ENCODE peak calls at places on chromosomes 5 and 9, in four cellular contexts. One of them, this sample, is unnamed.

GRCh38 chr9:114779352-114779845 is 26.4 kb downstream of the TNFSF15 start:
- DNase-seq in K562: no peak
- DNase-seq in stimulated activated CD4-positive, alpha-beta T cell treated with anti-CD3 and anti-CD28 coated beads, Interleukin-4, amount 100 ng/mL, for 1 hour: no peak
- DNase-seq in NCI-H446 treated with DMSO at 0.1 percent for 48 hours: peak; percentile 16
- DNase-seq in this sample: peak; percentile 97

GRCh38 chr5:148956632-148957385 is 106.1 kb downstream of the SH3TC2 start:
- DNase-seq in K562: no peak
- DNase-seq in stimulated activated CD4-positive, alpha-beta T cell treated with anti-CD3 and anti-CD28 coated beads, Interleukin-4, amount 100 ng/mL, for 1 hour: no peak
- DNase-seq in NCI-H446 treated with DMSO at 0.1 percent for 48 hours: no peak
- DNase-seq in this sample: peak; percentile 57

GRCh38 chr5:135866044-135866443 is 29.6 kb downstream of the IL9 start:
- DNase-seq in stimulated activated CD4-positive, alpha-beta T cell treated with anti-CD3 and anti-CD28 coated beads, Interleukin-4, amount 100 ng/mL, for 1 hour: no peak
- DNase-seq in NCI-H446 treated with DMSO at 0.1 percent for 48 hours: no peak
- DNase-seq in K562: no peak
- DNase-seq in this sample: no peak

GRCh38 chr9:79127661-79128060 is 444.1 kb upstream of the TLE4 start:
- DNase-seq in NCI-H446 treated with DMSO at 0.1 percent for 48 hours: no peak
- DNase-seq in K562: no peak
- DNase-seq in stimulated activated CD4-positive, alpha-beta T cell treated with anti-CD3 and anti-CD28 coated beads, Interleukin-4, amount 100 ng/mL, for 1 hour: no peak
- DNase-seq in this sample: no peak

GRCh38 chr9:73065439-73065838 is 86.2 kb upstream of the ANXA1 start:
- DNase-seq in NCI-H446 treated with DMSO at 0.1 percent for 48 hours: no peak
- DNase-seq in stimulated activated CD4-positive, alpha-beta T cell treated with anti-CD3 and anti-CD28 coated beads, Interleukin-4, amount 100 ng/mL, for 1 hour: no peak
- DNase-seq in K562: no peak
- DNase-seq in this sample: no peak

GRCh38 chr9:13915591-13916301 is 398.2 kb downstream of the NFIB start:
- DNase-seq in stimulated activated CD4-positive, alpha-beta T cell treated with anti-CD3 and anti-CD28 coated beads, Interleukin-4, amount 100 ng/mL, for 1 hour: no peak
- DNase-seq in NCI-H446 treated with DMSO at 0.1 percent for 48 hours: no peak
- DNase-seq in K562: no peak
- DNase-seq in this sample: no peak

GRCh38 chr5:133718457-133718856 is 106.1 kb upstream of the FSTL4 start:
- DNase-seq in K562: no peak
- DNase-seq in NCI-H446 treated with DMSO at 0.1 percent for 48 hours: no peak
- DNase-seq in stimulated activated CD4-positive, alpha-beta T cell treated with anti-CD3 and anti-CD28 coated beads, Interleukin-4, amount 100 ng/mL, for 1 hour: no peak
- DNase-seq in this sample: no peak

GRCh38 chr5:149063017-149063687 is at the start of gene SH3TC2:
- DNase-seq in stimulated activated CD4-positive, alpha-beta T cell treated with anti-CD3 and anti-CD28 coated beads, Interleukin-4, amount 100 ng/mL, for 1 hour: no peak
- DNase-seq in NCI-H446 treated with DMSO at 0.1 percent for 48 hours: no peak
- DNase-seq in K562: no peak
- DNase-seq in this sample: peak; percentile 26

GRCh38 chr9:136036848-136037247 is 58.2 kb downstream of the NACC2 start:
- DNase-seq in NCI-H446 treated with DMSO at 0.1 percent for 48 hours: no peak
- DNase-seq in K562: no peak
- DNase-seq in stimulated activated CD4-positive, alpha-beta T cell treated with anti-CD3 and anti-CD28 coated beads, Interleukin-4, amount 100 ng/mL, for 1 hour: no peak
- DNase-seq in this sample: no peak

GRCh38 chr5:34854459-34855174 is 15.7 kb downstream of the TTC23L start:
- DNase-seq in stimulated activated CD4-positive, alpha-beta T cell treated with anti-CD3 and anti-CD28 coated beads, Interleukin-4, amount 100 ng/mL, for 1 hour: no peak
- DNase-seq in NCI-H446 treated with DMSO at 0.1 percent for 48 hours: peak; percentile 61
- DNase-seq in K562: no peak
- DNase-seq in this sample: no peak

This sample was measured in stomach.